ENCODE peak calls at places on chromosomes 6 and 20, in eight cellular contexts. P is brain microvascular endothelial cell; R is activated CD8-positive, alpha-beta T cell treated with anti-CD3 and anti-CD28 coated beads for 36 hours; W is sigmoid colon; Q is choroid plexus epithelial cell; J is AG04450; I is CD8-positive, alpha-beta T cell; E is Calu3. S is an unnamed sample.

GRCh38 chr20:45032276-45032675 is 66.0 kb downstream of the STK4 start:
- DNase-seq in Q (no peak), J (no peak), E (no peak), I (no peak), P (no peak), W (no peak), R (no peak), S (no peak)

GRCh38 chr20:31587545-31588389 is 17.3 kb upstream of the ID1 start:
- DNase-seq in I (no peak), J (no peak), P (no peak), W (no peak), R (no peak), Q (peak; percentile 58), E (no peak), S (peak; percentile 26)

GRCh38 chr6:66948106-66948505 is 1241.1 kb upstream of the EYS start:
- DNase-seq in R (no peak), I (no peak), E (no peak), W (no peak), Q (peak; percentile 80), P (no peak), J (no peak), S (no peak)

GRCh38 chr20:59912609-59913008 is 20.8 kb downstream of the SYCP2 start:
- DNase-seq in W (no peak), R (no peak), J (no peak), E (no peak), I (no peak), P (no peak), Q (no peak), S (no peak)

GRCh38 chr6:158970640-158971291 is 29.2 kb downstream of the RSPH3 start:
- DNase-seq in R (no peak), Q (no peak), E (no peak), I (no peak), P (no peak), W (no peak), J (no peak), S (no peak)

GRCh38 chr6:151004415-151005024 is 139.0 kb downstream of the MTHFD1L start:
- DNase-seq in R (no peak), J (peak; percentile 66), P (peak; percentile 86), Q (peak; percentile 94), I (no peak), E (peak; percentile 2), W (no peak), S (no peak)

GRCh38 chr6:28543671-28544131 is 18.0 kb downstream of the GPX5 start:
- DNase-seq in W (no peak), I (peak; percentile 43), R (peak; percentile 28), E (no peak), Q (peak; percentile 22), P (no peak), J (no peak), S (peak; percentile 55)

GRCh38 chr6:143410859-143411270 is 39.6 kb downstream of the ADAT2 start:
- DNase-seq in J (no peak), Q (peak; percentile 53), P (peak; percentile 44), E (no peak), W (no peak), R (no peak), I (no peak), S (no peak)

GRCh38 chr6:129680633-129681032 is 29.3 kb downstream of the ARHGAP18 start:
- DNase-seq in I (no peak), R (no peak), P (no peak), Q (no peak), W (no peak), E (no peak), J (no peak), S (no peak)

GRCh38 chr6:2749972-2750600 is 636 bp downstream of the MYLK4 start:
- DNase-seq in P (peak; percentile 51), I (peak; percentile 73), W (no peak), R (peak; percentile 82), J (no peak), E (peak; percentile 63), Q (peak; percentile 73), S (peak; percentile 80)

GRCh38 chr6:144390886-144391285 is 105.8 kb downstream of the UTRN start:
- DNase-seq in W (no peak), I (no peak), J (no peak), P (no peak), E (no peak), Q (peak; percentile 15), R (no peak), S (no peak)

GRCh38 chr20:45235995-45236394 is 14.8 kb downstream of the SEMG2 start:
- DNase-seq in W (no peak), Q (no peak), I (no peak), E (peak; percentile 70), P (no peak), R (peak; percentile 18), J (no peak), S (no peak)

GRCh38 chr6:132798820-132799538 is 542 bp upstream of the SLC18B1 start:
- DNase-seq in J (no peak), P (peak; percentile 57), W (peak; percentile 75), E (peak; percentile 86), I (peak; percentile 77), Q (peak; percentile 70), R (peak; percentile 83), S (peak; percentile 65)

GRCh38 chr20:62225820-62226635 is 6.0 kb upstream of the HRH3 start:
- DNase-seq in J (no peak), W (no peak), R (no peak), P (no peak), I (no peak), Q (no peak), E (no peak), S (no peak)

GRCh38 chr6:166465671-166466087 is 82.9 kb upstream of the MPC1 start:
- DNase-seq in P (no peak), E (no peak), J (no peak), Q (no peak), R (no peak), W (peak; percentile 88), I (no peak), S (no peak)
- TF ChIP-seq CTCF in P (peak; percentile 30), E (no peak), J (peak; percentile 17), Q (peak; percentile 22), R (no peak), W (peak; percentile 42), I (no peak), S (no peak)

GRCh38 chr20:3613821-3614440 is 49.3 kb downstream of the GFRA4 start:
- DNase-seq in W (no peak), J (no peak), E (no peak), Q (peak; percentile 16), I (no peak), P (peak; percentile 14), R (no peak), S (no peak)

GRCh38 chr20:3614509-3614908 is 48.7 kb downstream of the GFRA4 start:
- DNase-seq in J (no peak), W (no peak), E (no peak), Q (peak; percentile 10), P (no peak), R (no peak), I (no peak), S (no peak)

GRCh38 chr20:3616250-3616649 is 46.9 kb downstream of the GFRA4 start:
- DNase-seq in J (peak; percentile 16), E (no peak), R (no peak), I (no peak), Q (peak; percentile 14), W (no peak), P (no peak), S (no peak)

DNA sequence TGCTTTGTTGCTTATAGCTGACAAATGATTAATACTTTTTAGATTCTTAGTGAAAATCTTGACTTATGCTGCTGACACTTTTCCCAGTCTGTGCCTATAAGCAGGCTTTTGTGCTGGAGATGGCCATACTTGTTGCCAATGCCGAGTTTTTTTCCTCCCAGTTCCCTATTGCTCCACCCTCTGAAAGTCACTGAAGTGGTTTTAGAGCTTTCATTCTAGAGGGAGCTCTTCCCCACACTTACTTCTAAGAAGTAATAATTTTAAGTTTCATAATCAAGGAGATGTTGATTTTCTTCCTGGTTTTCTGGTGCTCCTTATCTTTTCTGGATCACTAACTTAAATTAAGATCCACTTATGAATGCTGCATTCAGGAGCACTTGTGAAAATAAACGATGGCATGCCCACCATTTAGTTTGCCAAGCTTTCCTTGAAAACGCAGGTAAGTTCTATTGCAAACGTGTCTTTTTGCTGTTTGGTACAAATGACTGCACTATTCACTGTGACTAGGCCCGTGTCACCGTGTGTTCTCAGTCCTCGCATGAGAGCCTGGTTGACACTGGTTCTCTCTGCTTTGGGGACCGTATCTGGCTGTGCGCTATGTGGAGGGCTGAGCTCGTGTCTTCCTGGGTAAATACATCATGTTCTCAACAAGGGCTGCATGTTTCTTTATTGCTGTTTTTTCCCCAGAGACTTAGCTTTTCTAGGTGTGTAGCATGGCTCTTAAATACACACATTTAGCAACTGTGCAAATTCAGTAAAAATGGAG is 50.2 kb downstream of the GFRA4 start:
- DNase-seq in I (no peak), Q (peak; percentile 41), E (no peak), J (no peak), R (no peak), P (no peak), W (no peak), S (no peak)
- TF ChIP-seq CTCF in I (no peak), Q (peak; percentile 24), E (no peak), J (peak; percentile 23), R (no peak), P (no peak), W (no peak), S (no peak)

GRCh38 chr6:4912559-4912958 is 91.3 kb downstream of the RPP40 start:
- DNase-seq in P (no peak), R (no peak), I (no peak), E (no peak), J (no peak), W (no peak), Q (no peak), S (no peak)
- TF ChIP-seq CTCF in P (no peak), R (no peak), I (no peak), E (no peak), J (no peak), W (no peak), Q (peak; percentile 23), S (no peak)

DNA sequence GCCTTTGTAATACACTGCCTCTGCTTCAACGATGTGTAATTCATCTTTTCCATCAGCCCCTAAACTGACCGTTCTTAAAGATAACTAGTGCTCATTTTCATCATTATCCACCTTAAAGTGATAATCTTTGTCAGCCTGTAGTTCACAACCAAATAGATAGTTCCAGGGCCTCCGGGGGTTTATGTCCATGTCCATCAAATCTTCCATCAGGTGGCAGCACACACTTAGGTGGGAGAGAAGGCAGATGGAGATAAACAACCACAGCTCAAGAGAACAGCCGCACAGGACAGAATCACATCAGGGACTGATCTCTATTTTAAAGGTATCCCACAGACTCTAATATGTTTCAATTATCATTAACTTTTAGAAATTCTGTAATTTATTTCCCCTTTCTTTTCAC is 90.9 kb downstream of the LMBRD1 start:
- DNase-seq in P (no peak), E (no peak), W (no peak), Q (no peak), R (no peak), I (no peak), J (no peak), S (no peak)
- TF ChIP-seq CTCF in P (peak; percentile 7), E (no peak), W (no peak), Q (peak; percentile 10), R (no peak), I (no peak), J (no peak), S (no peak)

GRCh38 chr6:43347444-43347843 is 22.0 kb downstream of the ZNF318 start:
- DNase-seq in I (no peak), P (no peak), E (no peak), R (no peak), Q (no peak), J (no peak), W (no peak), S (no peak)
- TF ChIP-seq CTCF in I (no peak), P (no peak), E (no peak), R (no peak), Q (no peak), J (no peak), W (no peak), S (no peak)